ENCODE peak calls at places on chromosomes 11 and 22, in five cellular contexts. W is anterior cingulate cortex; C is stimulated activated CD4-positive, alpha-beta T cell treated with anti-CD3 and anti-CD28 coated beads, Interleukin-2, amount 100 ng/mL, for 24 hours; X is renal cortical epithelial cell; Z is IMR-90. O is an unnamed sample.
A peak's percentile ranks its signal among the peaks of the same experiment; 100 is the strongest.

GRCh38 chr22:40270748-40271373 is 75.4 kb upstream of the ADSL start:
- DNase-seq in Z (no peak), W (no peak), X (no peak), C (no peak), O (no peak)

GRCh38 chr11:133926466-133927246 is 30.1 kb downstream of the IGSF9B start:
- DNase-seq in C (no peak), Z (no peak), W (no peak), X (no peak), O (no peak)

GRCh38 chr11:12285811-12286222 is 91.6 kb upstream of the PARVA start:
- DNase-seq in C (no peak), Z (peak; percentile 45), X (no peak), W (no peak), O (no peak)

GRCh38 chr11:86592047-86592564 is 80.3 kb downstream of the ME3 start:
- DNase-seq in X (peak; percentile 91), W (no peak), C (no peak), Z (peak; percentile 68), O (no peak)

GRCh38 chr11:109306322-109306721 is 115.7 kb upstream of the C11orf87 start:
- DNase-seq in X (no peak), W (no peak), C (no peak), Z (peak; percentile 3), O (no peak)

GRCh38 chr11:125270711-125271110 is 106.2 kb downstream of the PKNOX2 start:
- DNase-seq in C (no peak), X (no peak), Z (peak; percentile 77), W (no peak), O (no peak)

GRCh38 chr22:38177926-38178604 is 3.6 kb downstream of the PLA2G6 start:
- DNase-seq in X (peak; percentile 91), W (no peak), Z (peak; percentile 89), C (no peak), O (peak; percentile 72)

GRCh38 chr11:103851166-103851651 is 185.2 kb upstream of the DDI1 start:
- DNase-seq in W (no peak), Z (peak; percentile 69), X (peak; percentile 97), C (no peak), O (no peak)

GRCh38 chr22:21450320-21450831 is 16.8 kb upstream of the TMEM191C start:
- DNase-seq in C (no peak), W (no peak), X (no peak), Z (no peak), O (no peak)

GRCh38 chr11:118152552-118153471 is at the start of gene SCN4B:
- DNase-seq in Z (peak; percentile 20), C (peak; percentile 37), W (peak; percentile 57), X (no peak), O (peak; percentile 85)

GRCh38 chr11:14617241-14618027 is 26.2 kb upstream of the PDE3B start:
- DNase-seq in W (no peak), Z (no peak), C (no peak), X (peak; percentile 82), O (no peak)

GRCh38 chr11:76266269-76266668 is 60.0 kb upstream of the WNT11 start:
- DNase-seq in W (no peak), Z (peak; percentile 79), C (no peak), X (peak; percentile 86), O (no peak)

GRCh38 chr22:44181033-44181911 is 547 bp downstream of the PARVG start:
- DNase-seq in Z (no peak), C (peak; percentile 68), X (no peak), W (no peak), O (peak; percentile 35)

GRCh38 chr11:33980896-33981295 is 70.6 kb upstream of the CAPRIN1 start:
- DNase-seq in C (no peak), W (no peak), X (no peak), Z (no peak), O (no peak)

O was measured in Ammon's horn.